ENCODE peak calls at places on chromosomes 2 and 18, in four cellular contexts. One of them, this sample, is unnamed.
A peak's percentile ranks its signal among the peaks of the same experiment; 100 is the strongest.

GRCh38 chr2:169716229-169716886 is 17.3 kb upstream of the KLHL23 start:
- DNase-seq in K562: peak; percentile 70
- DNase-seq in psoas muscle: no peak
- DNase-seq in hepatocyte: peak; percentile 35
- DNase-seq in this sample: peak; percentile 67

GRCh38 chr2:201130524-201131186 is 14.7 kb downstream of the CFLAR start:
- DNase-seq in K562: peak; percentile 39
- DNase-seq in hepatocyte: no peak
- DNase-seq in psoas muscle: no peak
- DNase-seq in this sample: peak; percentile 85

GRCh38 chr2:219405451-219405850 is 12.7 kb upstream of the DES start:
- DNase-seq in hepatocyte: no peak
- DNase-seq in psoas muscle: peak; percentile 75
- DNase-seq in K562: peak; percentile 42
- DNase-seq in this sample: no peak

GRCh38 chr2:179936654-179937053 is 70.4 kb downstream of the CWC22 start:
- DNase-seq in hepatocyte: peak; percentile 59
- DNase-seq in psoas muscle: no peak
- DNase-seq in K562: peak; percentile 22
- DNase-seq in this sample: peak; percentile 62

GRCh38 chr2:29012211-29012681 is 31.1 kb downstream of the TOGARAM2 start:
- DNase-seq in K562: no peak
- DNase-seq in hepatocyte: no peak
- DNase-seq in psoas muscle: peak; percentile 89
- DNase-seq in this sample: peak; percentile 20

GRCh38 chr2:60058781-60059180 is 494.7 kb downstream of the BCL11A start:
- DNase-seq in psoas muscle: no peak
- DNase-seq in hepatocyte: no peak
- DNase-seq in K562: no peak
- DNase-seq in this sample: no peak

GRCh38 chr18:63322908-63323634 is 3.5 kb upstream of the BCL2 start:
- DNase-seq in hepatocyte: peak; percentile 84
- DNase-seq in K562: peak; percentile 35
- DNase-seq in psoas muscle: no peak
- DNase-seq in this sample: peak; percentile 78

GRCh38 chr2:95274291-95275150 is at the start of gene PROM2:
- DNase-seq in K562: no peak
- DNase-seq in psoas muscle: no peak
- DNase-seq in hepatocyte: peak; percentile 53
- DNase-seq in this sample: no peak

GRCh38 chr18:62420513-62421209 is 95.6 kb downstream of the TNFRSF11A start:
- DNase-seq in hepatocyte: peak; percentile 86
- DNase-seq in psoas muscle: no peak
- DNase-seq in K562: peak; percentile 81
- DNase-seq in this sample: peak; percentile 73

GRCh38 chr18:3294435-3295080 is 32.6 kb downstream of the MYL12B start:
- DNase-seq in hepatocyte: no peak
- DNase-seq in psoas muscle: no peak
- DNase-seq in K562: peak; percentile 41
- DNase-seq in this sample: no peak

GRCh38 chr2:64094663-64095382 is 49.4 kb downstream of the PELI1 start:
- DNase-seq in hepatocyte: no peak
- DNase-seq in psoas muscle: no peak
- DNase-seq in K562: no peak
- DNase-seq in this sample: no peak

GRCh38 chr2:3728104-3729054 is 25.0 kb downstream of the DCDC2C start:
- DNase-seq in psoas muscle: no peak
- DNase-seq in hepatocyte: peak; percentile 72
- DNase-seq in K562: peak; percentile 49
- DNase-seq in this sample: peak; percentile 67

GRCh38 chr2:241857041-241857541 is 1.6 kb downstream of the PDCD1 start:
- DNase-seq in K562: no peak
- DNase-seq in hepatocyte: no peak
- DNase-seq in psoas muscle: peak; percentile 13
- DNase-seq in this sample: no peak

GRCh38 chr2:224922142-224922727 is 120.0 kb downstream of the DOCK10 start:
- DNase-seq in hepatocyte: no peak
- DNase-seq in K562: no peak
- DNase-seq in psoas muscle: no peak
- DNase-seq in this sample: no peak

GRCh38 chr2:96859338-96859649 is 1.5 kb upstream of the ANKRD39 start:
- DNase-seq in psoas muscle: peak; percentile 69
- DNase-seq in K562: no peak
- DNase-seq in hepatocyte: no peak
- DNase-seq in this sample: no peak

GRCh38 chr2:76445880-76446279 is 735.2 kb upstream of the GCFC2 start:
- DNase-seq in K562: no peak
- DNase-seq in psoas muscle: no peak
- DNase-seq in hepatocyte: no peak
- DNase-seq in this sample: no peak

GRCh38 chr18:55588876-55589595 is 1.0 kb upstream of the TCF4 start:
- DNase-seq in psoas muscle: no peak
- DNase-seq in K562: no peak
- DNase-seq in hepatocyte: no peak
- DNase-seq in this sample: no peak
- H3K27me3 ChIP-seq in psoas muscle: no peaks in the 10 kb centered on the region
- H3K27me3 ChIP-seq in K562: no peaks in the 10 kb centered on the region
- H3K27me3 ChIP-seq in hepatocyte: no peaks in the 10 kb centered on the region
- H3K27me3 ChIP-seq in this sample: no peaks in the 10 kb centered on the region

GRCh38 chr2:128469203-128469602 is 150.5 kb upstream of the HS6ST1 start:
- DNase-seq in K562: peak; percentile 38
- DNase-seq in hepatocyte: no peak
- DNase-seq in psoas muscle: no peak
- DNase-seq in this sample: no peak
- TF ChIP-seq CTCF in K562: peak; percentile 68
- TF ChIP-seq CTCF in hepatocyte: peak; percentile 22
- TF ChIP-seq CTCF in psoas muscle: peak; percentile 10
- TF ChIP-seq CTCF in this sample: peak; percentile 37

GRCh38 chr2:61287254-61287653 is 125.3 kb downstream of the C2orf74 start:
- DNase-seq in K562: no peak
- DNase-seq in psoas muscle: no peak
- DNase-seq in hepatocyte: no peak
- DNase-seq in this sample: no peak

GRCh38 chr2:61277756-61278155 is 115.8 kb downstream of the C2orf74 start:
- DNase-seq in hepatocyte: no peak
- DNase-seq in psoas muscle: no peak
- DNase-seq in K562: no peak
- DNase-seq in this sample: no peak

GRCh38 chr2:61283443-61284160 is 121.6 kb downstream of the C2orf74 start:
- DNase-seq in K562: no peak
- DNase-seq in hepatocyte: no peak
- DNase-seq in psoas muscle: no peak
- DNase-seq in this sample: no peak

DNA sequence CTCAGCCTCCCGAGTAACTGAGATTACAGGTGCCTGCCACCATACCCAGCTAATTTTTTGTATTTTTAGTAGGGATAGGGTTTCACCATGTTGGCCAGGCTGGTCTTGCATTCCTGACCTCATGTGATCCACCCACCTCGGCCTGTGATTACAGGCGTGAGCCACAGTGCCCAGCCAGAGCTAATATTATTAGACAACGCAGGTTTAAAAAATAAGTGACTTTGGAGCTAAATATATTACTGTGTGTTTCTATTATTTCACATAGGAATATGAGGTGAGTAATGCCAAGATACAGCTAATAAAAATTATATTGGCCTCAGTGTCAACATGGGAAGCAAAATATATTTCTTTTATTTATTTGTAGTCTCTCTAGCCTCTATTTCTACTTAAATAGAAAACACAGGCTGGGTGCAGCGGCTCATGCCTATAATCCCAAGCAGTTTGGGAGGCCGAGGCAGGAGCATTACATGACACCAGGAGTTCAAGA is 120.2 kb downstream of the C2orf74 start:
- DNase-seq in hepatocyte: no peak
- DNase-seq in psoas muscle: no peak
- DNase-seq in K562: no peak
- DNase-seq in this sample: no peak
- H3K36me3 ChIP-seq in hepatocyte: no peaks in the 10 kb centered on the region
- H3K36me3 ChIP-seq in psoas muscle: peaks cover 86% of the 10 kb centered on the region
- H3K36me3 ChIP-seq in K562: peaks cover 52% of the 10 kb centered on the region
- H3K36me3 ChIP-seq in this sample: peaks cover 63% of the 10 kb centered on the region

DNA sequence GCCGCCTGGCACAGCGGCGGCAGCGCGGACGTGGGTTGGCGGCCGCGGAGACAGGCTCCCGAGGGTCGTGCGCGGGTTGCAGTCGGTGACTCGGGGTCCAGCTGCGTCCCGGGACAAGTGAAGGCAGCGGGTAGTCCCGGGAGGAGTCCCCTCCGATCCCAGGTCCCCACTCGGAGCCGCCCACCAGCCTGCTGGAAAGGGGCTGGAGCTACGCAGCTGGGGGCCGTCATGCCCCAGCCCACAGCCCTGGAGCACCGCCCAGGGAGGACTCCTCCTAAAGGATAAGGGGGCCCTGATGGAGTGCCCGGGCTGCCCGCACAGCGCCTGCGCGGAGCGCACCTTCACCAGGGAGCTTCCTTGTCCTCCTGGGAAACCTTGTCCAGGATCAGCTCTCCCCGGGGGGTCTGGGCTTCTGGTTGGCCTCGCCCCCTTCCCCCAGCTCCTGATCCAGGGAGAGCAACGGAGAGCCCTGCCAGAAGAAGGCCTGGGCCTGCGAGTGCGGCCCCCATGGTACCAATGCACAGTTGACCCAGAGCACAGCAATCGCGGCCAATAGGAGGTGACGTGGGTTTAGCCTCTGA is 25.9 kb upstream of the ALPP start:
- DNase-seq in K562: no peak
- DNase-seq in psoas muscle: no peak
- DNase-seq in hepatocyte: no peak
- DNase-seq in this sample: no peak
- H3K27me3 ChIP-seq in K562: peaks cover 55% of the 10 kb centered on the region
- H3K27me3 ChIP-seq in psoas muscle: no peaks in the 10 kb centered on the region
- H3K27me3 ChIP-seq in hepatocyte: no peaks in the 10 kb centered on the region
- H3K27me3 ChIP-seq in this sample: peaks cover 68% of the 10 kb centered on the region

DNA sequence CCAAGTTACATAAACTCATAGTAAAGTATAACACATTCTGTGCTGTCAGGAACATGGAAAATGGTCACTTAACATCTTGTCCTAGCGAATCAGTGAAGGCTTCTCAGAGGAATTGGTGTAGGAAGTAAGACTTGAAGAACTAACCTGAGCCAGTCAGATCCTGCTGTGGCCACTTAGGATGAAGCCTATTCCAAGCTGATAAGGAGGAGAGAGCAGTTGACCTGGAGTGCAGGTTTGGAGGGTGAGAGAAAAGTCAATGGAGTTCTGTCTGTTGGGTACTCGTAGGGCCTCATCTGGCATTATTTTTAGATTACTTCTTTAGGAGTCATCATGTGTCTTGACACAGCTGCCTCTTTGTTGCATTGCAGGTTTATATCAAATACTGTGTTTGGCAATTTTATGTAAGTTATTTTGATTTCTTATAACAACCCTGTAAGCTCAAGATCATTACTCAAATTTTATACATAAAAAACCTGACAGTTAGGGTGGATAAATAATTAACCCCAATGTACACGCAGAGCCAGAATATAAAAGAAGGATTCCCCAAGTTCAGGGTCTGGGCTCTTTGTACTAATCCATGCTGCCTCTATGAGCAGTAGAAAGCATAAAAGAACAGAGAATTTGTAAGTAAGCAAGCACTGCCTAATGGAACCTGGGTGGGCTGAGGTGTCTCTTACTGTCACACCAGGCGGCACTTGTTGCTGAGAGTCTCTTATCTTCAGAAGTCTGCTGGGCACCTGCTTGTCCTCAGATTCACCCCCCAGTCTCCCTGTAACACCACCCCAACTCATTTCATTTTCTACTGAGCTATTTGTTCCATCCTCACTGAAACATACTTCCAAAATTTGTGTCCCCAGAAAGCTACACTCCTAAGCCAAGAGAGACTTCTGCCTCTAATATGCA is 252.1 kb upstream of the NT5C1B start:
- DNase-seq in psoas muscle: no peak
- DNase-seq in K562: no peak
- DNase-seq in hepatocyte: no peak
- DNase-seq in this sample: peak; percentile 69
- TF ChIP-seq CTCF in psoas muscle: no peak
- TF ChIP-seq CTCF in K562: no peak
- TF ChIP-seq CTCF in hepatocyte: no peak
- TF ChIP-seq CTCF in this sample: no peak

GRCh38 chr2:86031151-86031550 is 74.5 kb downstream of the POLR1A start:
- DNase-seq in psoas muscle: no peak
- DNase-seq in K562: no peak
- DNase-seq in hepatocyte: no peak
- DNase-seq in this sample: no peak
- H3K36me3 ChIP-seq in psoas muscle: peaks cover 80% of the 10 kb centered on the region
- H3K36me3 ChIP-seq in K562: peaks cover 100% of the 10 kb centered on the region
- H3K36me3 ChIP-seq in hepatocyte: no peaks in the 10 kb centered on the region
- H3K36me3 ChIP-seq in this sample: peaks cover 51% of the 10 kb centered on the region

GRCh38 chr18:11147962-11148654 is 1.3 kb downstream of the PIEZO2 start:
- DNase-seq in K562: no peak
- DNase-seq in psoas muscle: peak; percentile 21
- DNase-seq in hepatocyte: no peak
- DNase-seq in this sample: no peak

GRCh38 chr18:11146238-11146946 is 3.0 kb downstream of the PIEZO2 start:
- DNase-seq in K562: no peak
- DNase-seq in hepatocyte: no peak
- DNase-seq in psoas muscle: no peak
- DNase-seq in this sample: no peak

GRCh38 chr18:11146947-11147345 is 2.4 kb downstream of the PIEZO2 start:
- DNase-seq in psoas muscle: no peak
- DNase-seq in K562: no peak
- DNase-seq in hepatocyte: no peak
- DNase-seq in this sample: no peak

GRCh38 chr18:11148655-11149440 is 521 bp downstream of the PIEZO2 start:
- DNase-seq in hepatocyte: peak; percentile 37
- DNase-seq in psoas muscle: no peak
- DNase-seq in K562: no peak
- DNase-seq in this sample: no peak

GRCh38 chr18:11147371-11147860 is 2.0 kb downstream of the PIEZO2 start:
- DNase-seq in hepatocyte: peak; percentile 45
- DNase-seq in K562: no peak
- DNase-seq in psoas muscle: no peak
- DNase-seq in this sample: no peak
- H3K27me3 ChIP-seq in hepatocyte: peaks cover 53% of the 10 kb centered on the region
- H3K27me3 ChIP-seq in K562: peaks cover 42% of the 10 kb centered on the region
- H3K27me3 ChIP-seq in psoas muscle: no peaks in the 10 kb centered on the region
- H3K27me3 ChIP-seq in this sample: peaks cover 88% of the 10 kb centered on the region